ENCODE peak calls at places on chromosomes 2 and 18, in four cellular contexts. One of them, this sample, is unnamed.

GRCh38 chr18:8801263-8801901 is 96.0 kb downstream of the MTCL1 start:
- DNase-seq in K562: no peak
- DNase-seq in GM12878: no peak
- DNase-seq in HepG2: no peak
- DNase-seq in this sample: no peak

GRCh38 chr2:187554704-187555082 is 458 bp upstream of the TFPI start:
- DNase-seq in HepG2: no peak
- DNase-seq in GM12878: no peak
- DNase-seq in K562: no peak
- DNase-seq in this sample: no peak

GRCh38 chr2:48247171-48247570 is 282.8 kb upstream of the STON1 start:
- DNase-seq in GM12878: no peak
- DNase-seq in K562: no peak
- DNase-seq in HepG2: no peak
- DNase-seq in this sample: no peak

GRCh38 chr2:26197516-26197915 is 24.6 kb downstream of the GAREM2 start:
- DNase-seq in HepG2: no peak
- DNase-seq in K562: no peak
- DNase-seq in GM12878: no peak
- DNase-seq in this sample: no peak

GRCh38 chr2:37843554-37843953 is 81.5 kb upstream of the RMDN2 start:
- DNase-seq in HepG2: no peak
- DNase-seq in K562: no peak
- DNase-seq in GM12878: no peak
- DNase-seq in this sample: no peak

GRCh38 chr2:148251993-148252392 is 231.1 kb downstream of the MBD5 start:
- DNase-seq in HepG2: peak
- DNase-seq in K562: no peak
- DNase-seq in GM12878: no peak
- DNase-seq in this sample: no peak

GRCh38 chr2:113407446-113408099 is 29.9 kb upstream of the ZNG1B start:
- DNase-seq in GM12878: no peak
- DNase-seq in HepG2: peak
- DNase-seq in K562: no peak
- DNase-seq in this sample: peak

GRCh38 chr18:48022531-48023330 is 92.3 kb upstream of the SMAD2 start:
- DNase-seq in GM12878: peak
- DNase-seq in K562: peak
- DNase-seq in HepG2: peak
- DNase-seq in this sample: peak

GRCh38 chr2:19171409-19171808 is 187.0 kb downstream of the OSR1 start:
- DNase-seq in GM12878: no peak
- DNase-seq in HepG2: no peak
- DNase-seq in K562: no peak
- DNase-seq in this sample: no peak

GRCh38 chr18:21459706-21460286 is 140.7 kb downstream of the ESCO1 start:
- DNase-seq in HepG2: no peak
- DNase-seq in K562: no peak
- DNase-seq in GM12878: no peak
- DNase-seq in this sample: no peak

GRCh38 chr2:153287109-153287801 is 191.3 kb downstream of the RPRM start:
- DNase-seq in K562: no peak
- DNase-seq in GM12878: no peak
- DNase-seq in HepG2: peak
- DNase-seq in this sample: no peak

GRCh38 chr18:72871091-72871490 is 3.3 kb upstream of the NETO1 start:
- DNase-seq in K562: no peak
- DNase-seq in HepG2: no peak
- DNase-seq in GM12878: no peak
- DNase-seq in this sample: no peak

GRCh38 chr18:26215247-26215970 is 10.8 kb upstream of the TAF4B start:
- DNase-seq in HepG2: no peak
- DNase-seq in GM12878: peak
- DNase-seq in K562: no peak
- DNase-seq in this sample: no peak

GRCh38 chr2:170690671-170691070 is 24.5 kb upstream of the SP5 start:
- DNase-seq in K562: no peak
- DNase-seq in HepG2: no peak
- DNase-seq in GM12878: no peak
- DNase-seq in this sample: no peak

GRCh38 chr2:232839680-232840079 is 30.4 kb upstream of the SNORC start:
- DNase-seq in GM12878: no peak
- DNase-seq in K562: no peak
- DNase-seq in HepG2: no peak
- DNase-seq in this sample: no peak

GRCh38 chr2:42132066-42132965 is 36.8 kb upstream of the EML4 start:
- DNase-seq in HepG2: no peak
- DNase-seq in K562: no peak
- DNase-seq in GM12878: no peak
- DNase-seq in this sample: no peak

GRCh38 chr2:152385718-152386117 is 50.7 kb downstream of the FMNL2 start:
- DNase-seq in K562: no peak
- DNase-seq in HepG2: no peak
- DNase-seq in GM12878: no peak
- DNase-seq in this sample: no peak

GRCh38 chr2:141348481-141348880 is 782.3 kb downstream of the LRP1B start:
- DNase-seq in GM12878: no peak
- DNase-seq in K562: no peak
- DNase-seq in HepG2: no peak
- DNase-seq in this sample: no peak

GRCh38 chr2:226799211-226799975 is at the start of gene IRS1:
- DNase-seq in K562: peak
- DNase-seq in HepG2: peak
- DNase-seq in GM12878: no peak
- DNase-seq in this sample: peak

GRCh38 chr2:88053301-88053700 is 2.3 kb downstream of the KRCC1 start:
- DNase-seq in GM12878: no peak
- DNase-seq in K562: no peak
- DNase-seq in HepG2: no peak
- DNase-seq in this sample: no peak

GRCh38 chr2:215619989-215620388 is 184.1 kb upstream of the FN1 start:
- DNase-seq in K562: peak
- DNase-seq in GM12878: no peak
- DNase-seq in HepG2: no peak
- DNase-seq in this sample: peak

GRCh38 chr2:143428700-143429099 is 299.5 kb downstream of the ARHGAP15 start:
- DNase-seq in HepG2: no peak
- DNase-seq in GM12878: no peak
- DNase-seq in K562: peak
- DNase-seq in this sample: no peak

GRCh38 chr2:219469186-219469724 is 29.4 kb upstream of the GMPPA start:
- DNase-seq in K562: peak
- DNase-seq in HepG2: peak
- DNase-seq in GM12878: no peak
- DNase-seq in this sample: no peak

GRCh38 chr2:239832101-239832994 is 192.8 kb downstream of the NDUFA10 start:
- DNase-seq in GM12878: no peak
- DNase-seq in HepG2: no peak
- DNase-seq in K562: no peak
- DNase-seq in this sample: no peak

GRCh38 chr18:29892960-29893558 is 1149.5 kb downstream of the DSC3 start:
- DNase-seq in GM12878: no peak
- DNase-seq in K562: peak
- DNase-seq in HepG2: no peak
- DNase-seq in this sample: no peak

GRCh38 chr2:234454433-234454832 is 42.4 kb downstream of the ARL4C start:
- DNase-seq in HepG2: no peak
- DNase-seq in GM12878: no peak
- DNase-seq in K562: no peak
- DNase-seq in this sample: no peak

GRCh38 chr2:234451852-234452625 is 44.8 kb downstream of the ARL4C start:
- DNase-seq in HepG2: no peak
- DNase-seq in K562: no peak
- DNase-seq in GM12878: no peak
- DNase-seq in this sample: no peak

GRCh38 chr2:234451242-234451641 is 45.6 kb downstream of the ARL4C start:
- DNase-seq in HepG2: no peak
- DNase-seq in K562: no peak
- DNase-seq in GM12878: no peak
- DNase-seq in this sample: no peak

GRCh38 chr2:234450431-234451095 is 46.3 kb downstream of the ARL4C start:
- DNase-seq in K562: no peak
- DNase-seq in GM12878: no peak
- DNase-seq in HepG2: no peak
- DNase-seq in this sample: no peak

DNA sequence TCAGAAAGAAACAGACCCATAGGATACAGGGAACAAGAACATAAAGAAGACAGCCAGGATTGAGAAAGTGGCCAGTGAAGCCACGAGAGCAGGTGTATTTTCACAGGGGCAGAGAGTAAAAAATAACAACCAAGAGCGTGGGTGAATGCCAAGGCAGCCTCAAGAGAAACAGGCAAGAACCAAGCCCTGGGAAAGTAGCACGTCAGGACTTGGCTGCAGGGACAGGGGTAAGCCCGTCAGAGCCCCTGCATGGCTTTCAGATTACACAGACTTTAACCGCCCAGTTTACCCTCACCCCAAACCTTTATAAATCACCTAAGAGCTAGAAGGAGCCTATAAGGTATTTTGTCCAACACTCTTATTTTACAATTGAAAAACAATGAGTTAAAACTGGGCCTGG is 43.7 kb downstream of the ARL4C start:
- DNase-seq in HepG2: no peak
- DNase-seq in GM12878: no peak
- DNase-seq in K562: no peak
- DNase-seq in this sample: no peak
- TF ChIP-seq BHLHE40 in HepG2: no peak
- TF ChIP-seq BHLHE40 in GM12878: no peak
- TF ChIP-seq BHLHE40 in K562: no peak
- TF ChIP-seq BHLHE40 in this sample: no peak

GRCh38 chr2:133674433-133675331 is 106.4 kb upstream of the NCKAP5 start:
- DNase-seq in GM12878: no peak
- DNase-seq in HepG2: peak
- DNase-seq in K562: no peak
- DNase-seq in this sample: peak
- TF ChIP-seq TARDBP in GM12878: no peak
- TF ChIP-seq TARDBP in HepG2: no peak
- TF ChIP-seq TARDBP in K562: no peak
- TF ChIP-seq TARDBP in this sample: no peak

GRCh38 chr2:98897746-98898145 is 38.3 kb downstream of the CRACDL start:
- DNase-seq in HepG2: no peak
- DNase-seq in K562: no peak
- DNase-seq in GM12878: no peak
- DNase-seq in this sample: no peak
- TF ChIP-seq SP1 in HepG2: no peak
- TF ChIP-seq SP1 in K562: no peak
- TF ChIP-seq SP1 in GM12878: no peak
- TF ChIP-seq SP1 in this sample: no peak

DNA sequence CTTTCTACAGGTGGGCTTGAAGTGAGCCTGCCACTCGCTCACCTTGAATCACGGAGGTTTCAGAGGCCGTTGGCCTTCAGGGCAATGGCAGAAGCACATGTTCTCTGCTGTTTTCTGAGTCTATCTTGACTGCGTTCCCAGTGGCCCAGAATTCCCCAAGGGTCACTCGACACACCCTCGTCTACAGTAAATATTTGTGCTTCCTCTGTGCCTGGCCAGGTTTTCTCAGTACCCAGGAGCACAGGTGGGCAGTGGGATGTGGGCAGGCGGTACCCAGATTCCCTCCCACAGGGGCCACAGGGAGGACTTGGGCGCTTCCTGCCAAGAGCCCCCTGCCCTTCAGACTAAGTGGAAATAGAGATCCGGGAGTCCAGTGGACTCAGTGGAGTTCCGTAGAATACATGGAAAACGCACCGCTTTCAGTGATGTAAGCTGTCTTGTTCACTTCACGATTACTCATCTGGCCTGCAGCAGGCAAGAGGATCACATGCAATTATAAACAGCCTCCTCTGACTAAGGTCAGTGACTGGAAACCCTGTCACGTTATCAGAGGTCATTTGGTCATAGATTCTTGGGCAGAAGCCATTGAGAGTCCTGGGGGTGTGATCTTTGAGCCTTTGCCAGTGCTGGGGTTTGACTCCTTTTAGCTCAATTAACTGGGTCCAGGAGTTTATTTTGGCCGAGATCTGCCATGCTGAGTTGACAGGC is 179.8 kb downstream of the NEDD4L start:
- DNase-seq in HepG2: peak
- DNase-seq in K562: peak
- DNase-seq in GM12878: no peak
- DNase-seq in this sample: peak
- TF ChIP-seq BHLHE40 in HepG2: peak
- TF ChIP-seq BHLHE40 in K562: peak
- TF ChIP-seq BHLHE40 in GM12878: peak
- TF ChIP-seq BHLHE40 in this sample: no peak

This sample was measured in HEK293T.